ENCODE peak calls at places on chromosome 1, in five cellular contexts. One of them, this sample, is unnamed.

GRCh38 chr1:84635261-84635848 is 54.9 kb downstream of the SSX2IP start:
- DNase-seq in germinal center: no peak
- DNase-seq in left lung: no peak
- DNase-seq in activated CD4-positive, CD25-positive, alpha-beta regulatory T cell treated with anti-CD3 and anti-CD28 coated beads, Interleukin-2, amount 50 U/mL, for 16 hours: no peak
- DNase-seq in NCI-H460: no peak
- DNase-seq in this sample: no peak

GRCh38 chr1:193543259-193543658 is 356.8 kb upstream of the B3GALT2 start:
- DNase-seq in germinal center: no peak
- DNase-seq in left lung: no peak
- DNase-seq in activated CD4-positive, CD25-positive, alpha-beta regulatory T cell treated with anti-CD3 and anti-CD28 coated beads, Interleukin-2, amount 50 U/mL, for 16 hours: no peak
- DNase-seq in NCI-H460: no peak
- DNase-seq in this sample: no peak

GRCh38 chr1:50717327-50717726 is 242.7 kb downstream of the FAF1 start:
- DNase-seq in left lung: no peak
- DNase-seq in activated CD4-positive, CD25-positive, alpha-beta regulatory T cell treated with anti-CD3 and anti-CD28 coated beads, Interleukin-2, amount 50 U/mL, for 16 hours: no peak
- DNase-seq in germinal center: no peak
- DNase-seq in NCI-H460: no peak
- DNase-seq in this sample: no peak

GRCh38 chr1:162899422-162900168 is 38.6 kb upstream of the CCDC190 start:
- DNase-seq in activated CD4-positive, CD25-positive, alpha-beta regulatory T cell treated with anti-CD3 and anti-CD28 coated beads, Interleukin-2, amount 50 U/mL, for 16 hours: no peak
- DNase-seq in left lung: no peak
- DNase-seq in NCI-H460: no peak
- DNase-seq in germinal center: no peak
- DNase-seq in this sample: peak

GRCh38 chr1:247241687-247242086 is 14.2 kb upstream of the VN1R5 start:
- DNase-seq in NCI-H460: no peak
- DNase-seq in left lung: no peak
- DNase-seq in activated CD4-positive, CD25-positive, alpha-beta regulatory T cell treated with anti-CD3 and anti-CD28 coated beads, Interleukin-2, amount 50 U/mL, for 16 hours: no peak
- DNase-seq in germinal center: no peak
- DNase-seq in this sample: no peak

GRCh38 chr1:8590696-8591351 is 226.6 kb downstream of the RERE start:
- DNase-seq in germinal center: no peak
- DNase-seq in left lung: no peak
- DNase-seq in activated CD4-positive, CD25-positive, alpha-beta regulatory T cell treated with anti-CD3 and anti-CD28 coated beads, Interleukin-2, amount 50 U/mL, for 16 hours: no peak
- DNase-seq in NCI-H460: no peak
- DNase-seq in this sample: no peak

GRCh38 chr1:226094451-226094850 is 31.9 kb downstream of the H3-3A start:
- DNase-seq in activated CD4-positive, CD25-positive, alpha-beta regulatory T cell treated with anti-CD3 and anti-CD28 coated beads, Interleukin-2, amount 50 U/mL, for 16 hours: no peak
- DNase-seq in germinal center: no peak
- DNase-seq in left lung: no peak
- DNase-seq in NCI-H460: no peak
- DNase-seq in this sample: no peak

GRCh38 chr1:39157304-39157703 is 47.2 kb upstream of the MACF1 start:
- DNase-seq in germinal center: no peak
- DNase-seq in activated CD4-positive, CD25-positive, alpha-beta regulatory T cell treated with anti-CD3 and anti-CD28 coated beads, Interleukin-2, amount 50 U/mL, for 16 hours: no peak
- DNase-seq in NCI-H460: no peak
- DNase-seq in left lung: no peak
- DNase-seq in this sample: no peak

GRCh38 chr1:63317007-63317813 is 5.2 kb upstream of the FOXD3 start:
- DNase-seq in left lung: peak
- DNase-seq in activated CD4-positive, CD25-positive, alpha-beta regulatory T cell treated with anti-CD3 and anti-CD28 coated beads, Interleukin-2, amount 50 U/mL, for 16 hours: no peak
- DNase-seq in NCI-H460: peak
- DNase-seq in germinal center: peak
- DNase-seq in this sample: no peak

GRCh38 chr1:206470692-206471414 is 577 bp downstream of the IKBKE start:
- DNase-seq in NCI-H460: no peak
- DNase-seq in germinal center: peak
- DNase-seq in activated CD4-positive, CD25-positive, alpha-beta regulatory T cell treated with anti-CD3 and anti-CD28 coated beads, Interleukin-2, amount 50 U/mL, for 16 hours: no peak
- DNase-seq in left lung: peak
- DNase-seq in this sample: peak

GRCh38 chr1:230976825-230977747 is 1.6 kb downstream of the TTC13 start:
- DNase-seq in NCI-H460: no peak
- DNase-seq in left lung: no peak
- DNase-seq in germinal center: peak
- DNase-seq in activated CD4-positive, CD25-positive, alpha-beta regulatory T cell treated with anti-CD3 and anti-CD28 coated beads, Interleukin-2, amount 50 U/mL, for 16 hours: no peak
- DNase-seq in this sample: no peak

GRCh38 chr1:86758570-86758969 is 54.2 kb downstream of the SH3GLB1 start:
- DNase-seq in NCI-H460: no peak
- DNase-seq in activated CD4-positive, CD25-positive, alpha-beta regulatory T cell treated with anti-CD3 and anti-CD28 coated beads, Interleukin-2, amount 50 U/mL, for 16 hours: no peak
- DNase-seq in left lung: no peak
- DNase-seq in germinal center: no peak
- DNase-seq in this sample: no peak

GRCh38 chr1:230230948-230231738 is 164.1 kb downstream of the GALNT2 start:
- DNase-seq in germinal center: no peak
- DNase-seq in activated CD4-positive, CD25-positive, alpha-beta regulatory T cell treated with anti-CD3 and anti-CD28 coated beads, Interleukin-2, amount 50 U/mL, for 16 hours: no peak
- DNase-seq in NCI-H460: no peak
- DNase-seq in left lung: no peak
- DNase-seq in this sample: no peak

GRCh38 chr1:52403566-52404115 is 582 bp downstream of the ORC1 start:
- DNase-seq in activated CD4-positive, CD25-positive, alpha-beta regulatory T cell treated with anti-CD3 and anti-CD28 coated beads, Interleukin-2, amount 50 U/mL, for 16 hours: peak
- DNase-seq in left lung: no peak
- DNase-seq in germinal center: peak
- DNase-seq in NCI-H460: peak
- DNase-seq in this sample: peak

GRCh38 chr1:231315887-231316286 is 21.8 kb downstream of the EXOC8 start:
- DNase-seq in activated CD4-positive, CD25-positive, alpha-beta regulatory T cell treated with anti-CD3 and anti-CD28 coated beads, Interleukin-2, amount 50 U/mL, for 16 hours: no peak
- DNase-seq in germinal center: peak
- DNase-seq in left lung: peak
- DNase-seq in NCI-H460: peak
- DNase-seq in this sample: no peak

GRCh38 chr1:248757784-248758195 is 2.2 kb upstream of the LYPD8 start:
- DNase-seq in left lung: no peak
- DNase-seq in activated CD4-positive, CD25-positive, alpha-beta regulatory T cell treated with anti-CD3 and anti-CD28 coated beads, Interleukin-2, amount 50 U/mL, for 16 hours: no peak
- DNase-seq in germinal center: no peak
- DNase-seq in NCI-H460: no peak
- DNase-seq in this sample: no peak

GRCh38 chr1:46532498-46533178 is 18.8 kb downstream of the KNCN start:
- DNase-seq in activated CD4-positive, CD25-positive, alpha-beta regulatory T cell treated with anti-CD3 and anti-CD28 coated beads, Interleukin-2, amount 50 U/mL, for 16 hours: peak
- DNase-seq in germinal center: peak
- DNase-seq in left lung: peak
- DNase-seq in NCI-H460: peak
- DNase-seq in this sample: no peak

GRCh38 chr1:207218512-207219352 is 102.7 kb upstream of the CD55 start:
- DNase-seq in NCI-H460: no peak
- DNase-seq in activated CD4-positive, CD25-positive, alpha-beta regulatory T cell treated with anti-CD3 and anti-CD28 coated beads, Interleukin-2, amount 50 U/mL, for 16 hours: no peak
- DNase-seq in left lung: no peak
- DNase-seq in germinal center: no peak
- DNase-seq in this sample: no peak

GRCh38 chr1:48228156-48228555 is 5.6 kb downstream of the SLC5A9 start:
- DNase-seq in left lung: no peak
- DNase-seq in activated CD4-positive, CD25-positive, alpha-beta regulatory T cell treated with anti-CD3 and anti-CD28 coated beads, Interleukin-2, amount 50 U/mL, for 16 hours: no peak
- DNase-seq in germinal center: no peak
- DNase-seq in NCI-H460: no peak
- DNase-seq in this sample: no peak

GRCh38 chr1:204361341-204361771 is 1.6 kb upstream of the PLEKHA6 start:
- DNase-seq in NCI-H460: no peak
- DNase-seq in left lung: peak
- DNase-seq in activated CD4-positive, CD25-positive, alpha-beta regulatory T cell treated with anti-CD3 and anti-CD28 coated beads, Interleukin-2, amount 50 U/mL, for 16 hours: no peak
- DNase-seq in germinal center: no peak
- DNase-seq in this sample: no peak

GRCh38 chr1:228902781-228903572 is 167.7 kb downstream of the RHOU start:
- DNase-seq in NCI-H460: peak
- DNase-seq in germinal center: no peak
- DNase-seq in activated CD4-positive, CD25-positive, alpha-beta regulatory T cell treated with anti-CD3 and anti-CD28 coated beads, Interleukin-2, amount 50 U/mL, for 16 hours: no peak
- DNase-seq in left lung: no peak
- DNase-seq in this sample: peak

GRCh38 chr1:27773732-27774445 is 870 bp downstream of the STX12 start:
- DNase-seq in NCI-H460: no peak
- DNase-seq in activated CD4-positive, CD25-positive, alpha-beta regulatory T cell treated with anti-CD3 and anti-CD28 coated beads, Interleukin-2, amount 50 U/mL, for 16 hours: peak
- DNase-seq in germinal center: peak
- DNase-seq in left lung: no peak
- DNase-seq in this sample: no peak